ENCODE peak calls at places on chromosomes 11 and 22, in four cellular contexts. E is head of caudate nucleus, K is GM23248, U is stromal cell of bone marrow. H is an unnamed sample.

GRCh38 chr11:34327804-34328631 is 29.8 kb downstream of the ABTB2 start:
- DNase-seq in E (peak), K (no peak), U (no peak), H (no peak)

GRCh38 chr11:116454020-116454645 is 318.7 kb downstream of the BUD13 start:
- DNase-seq in U (peak), E (peak), K (peak), H (peak)

GRCh38 chr22:23128269-23129108 is 13.3 kb downstream of the RSPH14 start:
- DNase-seq in K (peak), E (peak), U (peak), H (peak)

GRCh38 chr11:10328314-10329090 is 23.6 kb downstream of the ADM start:
- DNase-seq in E (no peak), U (peak), K (peak), H (peak)

GRCh38 chr11:116736763-116737162 is 36.0 kb downstream of the BUD13 start:
- DNase-seq in K (peak), E (no peak), U (no peak), H (no peak)

GRCh38 chr22:40819741-40820140 is 595 bp upstream of the SLC25A17 start:
- DNase-seq in E (no peak), U (no peak), K (peak), H (no peak)

GRCh38 chr11:8699903-8700302 is 17.3 kb downstream of the RPL27A start:
- DNase-seq in K (peak), U (no peak), E (peak), H (peak)

GRCh38 chr11:3216027-3216525 is 2.5 kb downstream of the MRGPRG start:
- DNase-seq in E (no peak), U (no peak), K (no peak), H (no peak)

GRCh38 chr11:126163779-126164178 is 47.7 kb downstream of the RPUSD4 start:
- DNase-seq in K (no peak), E (no peak), U (no peak), H (no peak)

GRCh38 chr11:17918049-17918605 is 94.7 kb downstream of the SERGEF start:
- DNase-seq in K (no peak), U (no peak), E (no peak), H (no peak)

GRCh38 chr22:39477542-39477941 is 20.7 kb downstream of the MGAT3 start:
- DNase-seq in K (no peak), E (no peak), U (no peak), H (no peak)

GRCh38 chr22:48827228-48827810 is 1000.4 kb downstream of the BRD1 start:
- DNase-seq in K (no peak), U (no peak), E (no peak), H (no peak)